ENCODE peak calls at places on chromosomes 16 and 17, in four cellular contexts. I is GM23338, Z is K562, K is GM12878. E is an unnamed sample.

GRCh38 chr17:27878776-27879562 is 14.2 kb downstream of the LYRM9 start:
- DNase-seq in I (no peak), Z (no peak), K (no peak), E (no peak)

GRCh38 chr17:69473801-69474170 is 59.3 kb downstream of the MAP2K6 start:
- DNase-seq in I (no peak), Z (no peak), K (no peak), E (peak; percentile 4)

GRCh38 chr16:88288303-88288702 is 94.5 kb upstream of the ZNF469 start:
- DNase-seq in I (no peak), Z (no peak), K (no peak), E (no peak)

GRCh38 chr17:72530409-72530808 is 409.6 kb downstream of the SOX9 start:
- DNase-seq in I (no peak), Z (no peak), K (no peak), E (no peak)

GRCh38 chr17:40515491-40516041 is 14.1 kb upstream of the TNS4 start:
- DNase-seq in I (no peak), Z (no peak), K (no peak), E (no peak)

GRCh38 chr17:45146616-45147101 is 1.6 kb upstream of the HEXIM1 start:
- DNase-seq in I (no peak), Z (peak; percentile 85), K (no peak), E (no peak)

GRCh38 chr17:49676276-49676868 is 1.5 kb downstream of the SPOP start:
- DNase-seq in I (peak; percentile 59), Z (peak; percentile 67), K (peak; percentile 85), E (peak; percentile 22)

GRCh38 chr16:51071326-51071725 is 79.7 kb downstream of the SALL1 start:
- DNase-seq in I (no peak), Z (no peak), K (no peak), E (no peak)

GRCh38 chr17:77649717-77650211 is 308.7 kb upstream of the TNRC6C start:
- DNase-seq in I (no peak), Z (peak; percentile 17), K (no peak), E (no peak)

GRCh38 chr16:3674513-3675295 is 20.2 kb downstream of the DNASE1 start:
- DNase-seq in I (peak; percentile 54), Z (no peak), K (no peak), E (no peak)

GRCh38 chr16:65658339-65659275 is 536.7 kb upstream of the CDH11 start:
- DNase-seq in I (peak; percentile 13), Z (no peak), K (no peak), E (no peak)

GRCh38 chr17:77687921-77688320 is 270.6 kb upstream of the TNRC6C start:
- DNase-seq in I (no peak), Z (no peak), K (no peak), E (no peak)

GRCh38 chr17:63382826-63383225 is 63.3 kb downstream of the CYB561 start:
- DNase-seq in I (no peak), Z (no peak), K (no peak), E (no peak)
- TF ChIP-seq CREB1 in I (no peak), Z (no peak), K (no peak), E (no peak)

DNA sequence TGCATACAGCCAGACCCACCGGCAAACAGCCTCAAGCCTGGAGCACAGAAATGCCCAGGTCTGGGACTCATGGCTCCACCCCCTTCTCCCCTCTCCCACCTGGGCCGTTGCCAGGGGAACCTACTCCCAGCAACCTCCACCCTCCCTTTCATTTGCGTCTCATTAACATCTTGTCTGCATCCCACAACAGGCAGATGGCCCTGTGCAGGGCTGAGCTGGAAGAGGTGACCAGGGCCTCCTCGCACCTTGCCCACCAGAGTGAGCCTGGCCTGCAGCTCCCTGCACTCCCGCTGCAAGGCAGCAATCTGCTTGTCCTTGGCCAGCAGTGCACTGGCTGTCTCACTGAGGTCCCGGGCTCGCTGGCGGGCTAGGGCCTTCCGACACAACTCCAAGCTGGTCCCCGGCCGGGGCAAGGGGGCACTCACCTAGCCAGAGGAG is 3.3 kb downstream of the TSPOAP1 start:
- DNase-seq in I (peak; percentile 90), Z (no peak), K (no peak), E (peak; percentile 74)
- H3K4me3 ChIP-seq in I (peak overlapping the region; percentile 65), Z (no peak overlapping the region), K (peak overlapping the region; percentile 24), E (peak overlapping the region; percentile 66)

GRCh38 chr17:75514299-75515228 is 773 bp downstream of the CASKIN2 start:
- DNase-seq in I (peak; percentile 67), Z (no peak), K (no peak), E (no peak)
- TF ChIP-seq CREB1 in I (no peak), Z (no peak), K (no peak), E (no peak)

GRCh38 chr17:55649935-55650597 is 72.6 kb downstream of the TMEM100 start:
- DNase-seq in I (no peak), Z (no peak), K (no peak), E (no peak)
- H3K4me3 ChIP-seq in I (no peak overlapping the region), Z (no peak overlapping the region), K (no peak overlapping the region), E (no peak overlapping the region)

GRCh38 chr16:22161999-22162657 is at the start of gene SDR42E2:
- DNase-seq in I (peak; percentile 89), Z (peak; percentile 32), K (no peak), E (peak; percentile 80)
- TF ChIP-seq CREB1 in I (no peak), Z (no peak), K (no peak), E (no peak)